ENCODE peak calls at places on chromosomes 1 and 21, in ten cellular contexts. H is CD8-positive, alpha-beta T cell; P is foreskin fibroblast; W is astrocyte; S is A549; A is fibroblast of the aortic adventitia; G is right lobe of liver; O is transverse colon; T is IMR-90; J is hepatocyte. I is an unnamed sample.

GRCh38 chr1:175873290-175873689 is 129.9 kb upstream of the TNR start:
- DNase-seq in H (no peak), P (no peak), W (no peak), S (no peak), A (no peak), G (no peak), O (no peak), T (no peak), J (no peak), I (no peak)

GRCh38 chr1:168136709-168137514 is at the start of gene GPR161:
- DNase-seq in H (no peak), P (peak; percentile 37), W (peak; percentile 32), S (peak; percentile 51), A (peak; percentile 33), G (no peak), O (peak; percentile 44), T (peak; percentile 36), J (peak; percentile 73), I (peak; percentile 34)

GRCh38 chr21:26769613-26770188 is 75.5 kb downstream of the ADAMTS1 start:
- DNase-seq in H (no peak), P (no peak), W (no peak), S (peak; percentile 16), A (peak; percentile 83), G (no peak), O (no peak), T (peak; percentile 73), J (peak; percentile 71), I (peak; percentile 70)

GRCh38 chr1:234998174-234998741 is 130.4 kb downstream of the TOMM20 start:
- DNase-seq in H (no peak), P (no peak), W (peak; percentile 54), S (peak; percentile 78), A (no peak), G (no peak), O (peak; percentile 89), T (no peak), J (peak; percentile 86), I (peak; percentile 39)

GRCh38 chr21:27715131-27715530 is 748.2 kb upstream of the ADAMTS5 start:
- DNase-seq in H (no peak), P (no peak), W (no peak), S (no peak), A (no peak), G (no peak), O (no peak), T (no peak), J (no peak), I (no peak)

GRCh38 chr1:64881281-64881680 is 85.1 kb downstream of the JAK1 start:
- DNase-seq in H (no peak), P (peak; percentile 52), W (peak; percentile 44), S (no peak), A (peak; percentile 48), G (no peak), O (no peak), T (peak; percentile 79), J (no peak), I (peak; percentile 54)

GRCh38 chr1:37325010-37325409 is 149.4 kb upstream of the ZC3H12A start:
- DNase-seq in H (no peak), P (no peak), W (no peak), S (no peak), A (no peak), G (no peak), O (no peak), T (no peak), J (no peak), I (no peak)

GRCh38 chr1:205321109-205321958 is at the start of gene NUAK2:
- DNase-seq in H (peak; percentile 79), P (peak; percentile 88), W (peak; percentile 77), S (peak; percentile 95), A (peak; percentile 79), G (peak; percentile 97), O (peak; percentile 96), T (peak; percentile 90), J (peak; percentile 96), I (peak; percentile 82)

GRCh38 chr1:74629283-74629682 is 44.3 kb downstream of the ERICH3 start:
- DNase-seq in H (no peak), P (no peak), W (no peak), S (no peak), A (no peak), G (no peak), O (no peak), T (no peak), J (no peak), I (no peak)

GRCh38 chr1:152926091-152926490 is 17.7 kb downstream of the IVL start:
- DNase-seq in H (no peak), P (no peak), W (no peak), S (peak; percentile 48), A (peak; percentile 46), G (no peak), O (no peak), T (peak; percentile 5), J (no peak), I (peak; percentile 62)

GRCh38 chr21:27422435-27422834 is 455.5 kb upstream of the ADAMTS5 start:
- DNase-seq in H (no peak), P (peak; percentile 55), W (peak; percentile 5), S (no peak), A (peak; percentile 47), G (no peak), O (no peak), T (peak; percentile 60), J (no peak), I (peak; percentile 47)

GRCh38 chr1:84632975-84633427 is 57.3 kb downstream of the SSX2IP start:
- DNase-seq in H (no peak), P (peak; percentile 52), W (peak; percentile 77), S (peak; percentile 70), A (peak; percentile 77), G (no peak), O (peak; percentile 10), T (peak; percentile 83), J (peak; percentile 60), I (peak; percentile 60)

GRCh38 chr21:19353271-19353670 is 949.7 kb upstream of the TMPRSS15 start:
- DNase-seq in H (no peak), P (no peak), W (no peak), S (no peak), A (no peak), G (no peak), O (no peak), T (no peak), J (no peak), I (no peak)

GRCh38 chr1:12734651-12735050 is 11.3 kb upstream of the CFAP107 start:
- DNase-seq in H (no peak), P (no peak), W (no peak), S (no peak), A (no peak), G (no peak), O (no peak), T (no peak), J (no peak), I (no peak)

GRCh38 chr1:209249280-209249670 is 334.2 kb upstream of the CAMK1G start:
- DNase-seq in H (no peak), P (no peak), W (no peak), S (no peak), A (no peak), G (no peak), O (no peak), T (no peak), J (no peak), I (no peak)

GRCh38 chr1:201685485-201685884 is 143.5 kb upstream of the IPO9 start:
- DNase-seq in H (no peak), P (no peak), W (no peak), S (no peak), A (no peak), G (no peak), O (no peak), T (no peak), J (no peak), I (no peak)

GRCh38 chr1:155974208-155975165 is 3.9 kb downstream of the ARHGEF2 start:
- DNase-seq in H (no peak), P (no peak), W (no peak), S (no peak), A (no peak), G (no peak), O (no peak), T (no peak), J (no peak), I (no peak)

GRCh38 chr1:3707939-3708328 is 44.3 kb upstream of the CCDC27 start:
- DNase-seq in H (no peak), P (no peak), W (no peak), S (no peak), A (no peak), G (no peak), O (no peak), T (no peak), J (no peak), I (no peak)
- H3K4me3 ChIP-seq in H (no peak overlapping the region), P (no peak overlapping the region), W (no peak overlapping the region), S (no peak overlapping the region), A (no peak overlapping the region), G (no peak overlapping the region), O (no peak overlapping the region), T (no peak overlapping the region), J (no peak overlapping the region), I (no peak overlapping the region)

GRCh38 chr1:188941986-188942385 is 1535.7 kb downstream of the BRINP3 start:
- DNase-seq in H (no peak), P (no peak), W (no peak), S (no peak), A (no peak), G (no peak), O (no peak), T (no peak), J (no peak), I (no peak)

GRCh38 chr1:188937965-188938551 is 1539.6 kb downstream of the BRINP3 start:
- DNase-seq in H (no peak), P (no peak), W (peak; percentile 41), S (peak; percentile 17), A (no peak), G (no peak), O (no peak), T (peak; percentile 38), J (no peak), I (no peak)
- TF ChIP-seq CTCF in H (no peak), P (no peak), W (peak; percentile 26), S (peak; percentile 44), A (no peak), G (no peak), O (no peak), T (peak; percentile 22), J (peak; percentile 38), I (no peak)

GRCh38 chr1:100250264-100250663 is 630 bp upstream of the DBT start:
- DNase-seq in H (no peak), P (no peak), W (no peak), S (no peak), A (no peak), G (no peak), O (no peak), T (no peak), J (no peak), I (no peak)
- H3K4me3 ChIP-seq in H (peak overlapping the region; percentile 68), P (peak overlapping the region; percentile 99), W (peak overlapping the region; percentile 100), S (peak overlapping the region; percentile 93), A (peak overlapping the region; percentile 99), G (peak overlapping the region; percentile 80), O (no peak overlapping the region), T (peak overlapping the region; percentile 93), J (peak overlapping the region; percentile 10), I (peak overlapping the region; percentile 99)

DNA sequence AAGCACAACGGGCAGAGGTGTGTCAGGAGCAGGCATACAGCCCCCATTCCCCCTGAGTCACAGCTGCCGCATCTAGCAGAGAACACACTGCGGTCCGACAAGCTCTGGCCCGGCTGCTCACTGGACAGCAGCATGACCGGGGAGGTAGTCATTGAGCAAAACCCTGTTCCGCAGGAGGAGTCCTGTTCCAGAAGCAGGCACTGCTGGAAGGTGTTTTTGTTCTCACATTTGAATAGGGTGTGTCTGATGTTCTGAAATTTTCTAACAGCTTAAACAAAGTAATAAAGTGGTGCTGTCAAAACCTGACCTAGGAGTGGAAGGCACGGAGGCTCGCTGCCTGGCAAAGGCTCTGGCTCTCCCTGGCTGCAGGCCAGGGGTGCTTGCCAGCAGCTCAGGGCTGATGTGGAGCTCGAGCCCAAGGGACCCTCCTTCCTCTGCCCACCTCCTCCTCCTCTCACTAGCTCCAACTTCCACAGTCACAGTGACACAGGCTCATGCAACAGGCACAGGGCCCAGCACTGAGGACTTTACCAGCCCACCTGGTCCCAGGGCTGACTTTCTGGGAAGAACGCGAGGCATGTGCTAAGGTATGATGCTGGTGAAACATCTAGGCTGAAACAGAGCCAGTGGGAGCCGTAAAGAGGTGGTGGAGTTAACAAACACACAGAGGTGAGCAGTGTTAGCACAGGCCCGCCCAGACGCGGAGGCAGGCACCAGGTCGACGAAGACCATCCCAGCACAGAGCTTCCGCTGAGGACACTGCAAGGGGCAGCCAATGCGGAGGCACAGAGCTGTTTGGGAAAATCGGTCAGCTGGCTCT is 118.6 kb upstream of the IFFO2 start:
- DNase-seq in H (no peak), P (no peak), W (peak; percentile 37), S (no peak), A (no peak), G (no peak), O (peak; percentile 74), T (no peak), J (no peak), I (no peak)
- TF ChIP-seq CTCF in H (no peak), P (no peak), W (no peak), S (no peak), A (no peak), G (no peak), O (no peak), T (no peak), J (no peak), I (no peak)